ENCODE peak calls at places on chromosome 20, in five cellular contexts. G, M, J, I and H are unnamed samples.

GRCh38 chr20:46681032-46681854 is 8.0 kb downstream of the TP53RK start:
- DNase-seq in G (no peak), M (peak; percentile 34), I (peak; percentile 60), J (peak; percentile 35), H (no peak)

GRCh38 chr20:48295966-48296421 is 510.7 kb upstream of the SULF2 start:
- DNase-seq in J (peak; percentile 55), I (no peak), G (no peak), M (peak; percentile 26), H (no peak)

GRCh38 chr20:35144694-35145093 is 2.4 kb downstream of the EDEM2 start:
- DNase-seq in I (peak; percentile 34), J (no peak), G (no peak), M (no peak), H (no peak)

GRCh38 chr20:52794853-52795252 is 177.3 kb upstream of the TSHZ2 start:
- DNase-seq in J (no peak), M (no peak), I (no peak), G (no peak), H (no peak)

GRCh38 chr20:10469599-10469998 is 34.5 kb downstream of the SLX4IP start:
- DNase-seq in I (peak; percentile 7), M (peak; percentile 56), J (peak; percentile 67), G (peak; percentile 60), H (peak; percentile 72)

GRCh38 chr20:4867036-4867435 is 134.3 kb downstream of the SLC23A2 start:
- DNase-seq in I (no peak), G (no peak), J (no peak), M (no peak), H (no peak)

GRCh38 chr20:51220293-51220706 is 197.4 kb upstream of the KCNG1 start:
- DNase-seq in I (peak; percentile 44), M (peak; percentile 38), G (no peak), J (peak; percentile 7), H (no peak)

GRCh38 chr20:15742627-15743026 is 830.6 kb downstream of the KIF16B start:
- DNase-seq in M (no peak), I (no peak), J (no peak), G (no peak), H (no peak)

GRCh38 chr20:43726811-43727338 is at the start of gene GTSF1L:
- DNase-seq in J (peak; percentile 55), I (no peak), M (no peak), G (no peak), H (no peak)

GRCh38 chr20:1890469-1891262 is 4.5 kb upstream of the SIRPA start:
- DNase-seq in J (no peak), G (no peak), M (no peak), I (no peak), H (no peak)

GRCh38 chr20:7775072-7775471 is 165.2 kb downstream of the HAO1 start:
- DNase-seq in M (no peak), J (no peak), I (no peak), G (peak; percentile 48), H (peak; percentile 20)

GRCh38 chr20:35618372-35619131 is 2.9 kb downstream of the SPAG4 start:
- DNase-seq in M (peak; percentile 47), I (no peak), G (no peak), J (no peak), H (no peak)

GRCh38 chr20:3673551-3674070 is 8.2 kb downstream of the ADAM33 start:
- DNase-seq in G (no peak), M (no peak), I (no peak), J (no peak), H (no peak)

GRCh38 chr20:62269871-62270270 is 31.6 kb downstream of the OSBPL2 start:
- DNase-seq in J (no peak), M (no peak), G (no peak), I (no peak), H (no peak)

GRCh38 chr20:37901667-37902503 is 1.0 kb upstream of the VSTM2L start:
- DNase-seq in I (no peak), J (peak; percentile 49), G (no peak), M (no peak), H (peak; percentile 34)

GRCh38 chr20:23148721-23149570 is 62.8 kb upstream of the CD93 start:
- DNase-seq in G (no peak), I (no peak), M (no peak), J (no peak), H (no peak)

GRCh38 chr20:43397147-43397546 is 60.5 kb upstream of the SRSF6 start:
- DNase-seq in I (no peak), G (no peak), J (no peak), M (no peak), H (no peak)

GRCh38 chr20:2558581-2559301 is 22.4 kb downstream of the TMC2 start:
- DNase-seq in G (no peak), M (no peak), J (no peak), I (no peak), H (no peak)